ENCODE peak calls at places on chromosomes 16 and 17, in seven cellular contexts. O is H1, G is SK-N-SH, U is GM12891, N is K562, F is HepG2, A is GM12878. W is an unnamed sample.

GRCh38 chr16:58426095-58426494 is 33.8 kb downstream of the GINS3 start:
- DNase-seq in O (no peak), G (no peak), U (peak), N (no peak), F (no peak), A (peak), W (no peak)

GRCh38 chr17:39171933-39172332 is 6.0 kb upstream of the ARL5C start:
- DNase-seq in O (no peak), G (no peak), U (no peak), N (no peak), F (no peak), A (no peak), W (no peak)

GRCh38 chr16:1532081-1532760 is 1.2 kb upstream of the TMEM204 start:
- DNase-seq in O (no peak), G (no peak), U (no peak), N (no peak), F (no peak), A (no peak), W (no peak)

GRCh38 chr16:83929811-83930555 is 23.1 kb upstream of the OSGIN1 start:
- DNase-seq in O (no peak), G (peak), U (no peak), N (no peak), F (no peak), A (no peak), W (no peak)

GRCh38 chr16:59021751-59022150 is 287.6 kb upstream of the GOT2 start:
- DNase-seq in O (no peak), G (no peak), U (no peak), N (no peak), F (no peak), A (no peak), W (no peak)

GRCh38 chr17:38469875-38470274 is 41.6 kb downstream of the ARHGAP23 start:
- DNase-seq in O (no peak), G (no peak), U (no peak), N (peak), F (no peak), A (no peak), W (no peak)

GRCh38 chr16:82629441-82630027 is 2.8 kb downstream of the CDH13 start:
- DNase-seq in O (no peak), G (no peak), U (no peak), N (no peak), F (no peak), A (no peak), W (no peak)

GRCh38 chr16:17723735-17724134 is 253.0 kb upstream of the XYLT1 start:
- DNase-seq in O (no peak), G (no peak), U (no peak), N (no peak), F (no peak), A (no peak), W (no peak)

GRCh38 chr16:30767767-30768465 is 5.8 kb downstream of the RNF40 start:
- DNase-seq in O (no peak), G (no peak), U (no peak), N (no peak), F (no peak), A (no peak), W (no peak)

GRCh38 chr17:42544874-42545283 is 7.8 kb upstream of the HSD17B1 start:
- DNase-seq in O (no peak), G (no peak), U (no peak), N (no peak), F (peak), A (no peak), W (no peak)

GRCh38 chr16:12340151-12340733 is 363.7 kb downstream of the SNX29 start:
- DNase-seq in O (peak), G (no peak), U (no peak), N (peak), F (peak), A (no peak), W (no peak)

GRCh38 chr17:81528651-81529436 is 667 bp downstream of the FSCN2 start:
- DNase-seq in O (no peak), G (peak), U (no peak), N (no peak), F (no peak), A (no peak), W (no peak)

GRCh38 chr17:81526662-81527571 is 1.3 kb upstream of the FSCN2 start:
- DNase-seq in O (no peak), G (no peak), U (no peak), N (no peak), F (no peak), A (no peak), W (no peak)

GRCh38 chr17:81529437-81529803 is 1.2 kb downstream of the FSCN2 start:
- DNase-seq in O (no peak), G (no peak), U (no peak), N (no peak), F (no peak), A (no peak), W (no peak)

GRCh38 chr17:81527591-81528383 is at the start of gene FSCN2:
- DNase-seq in O (no peak), G (no peak), U (no peak), N (no peak), F (no peak), A (no peak), W (no peak)

GRCh38 chr17:81528384-81528650 is 140 bp downstream of the FSCN2 start:
- DNase-seq in O (no peak), G (no peak), U (no peak), N (no peak), F (no peak), A (no peak), W (no peak)
- TF ChIP-seq POLR2AphosphoS5 in O (no peak), G (no peak), U (no peak), N (no peak), F (no peak), A (no peak), W (no peak)

GRCh38 chr17:30548189-30548588 is 71.0 kb downstream of the GOSR1 start:
- DNase-seq in O (peak), G (no peak), U (no peak), N (no peak), F (no peak), A (no peak), W (no peak)
- TF ChIP-seq TAF1 in O (no peak), G (no peak), U (no peak), N (no peak), F (no peak), A (no peak), W (no peak)

DNA sequence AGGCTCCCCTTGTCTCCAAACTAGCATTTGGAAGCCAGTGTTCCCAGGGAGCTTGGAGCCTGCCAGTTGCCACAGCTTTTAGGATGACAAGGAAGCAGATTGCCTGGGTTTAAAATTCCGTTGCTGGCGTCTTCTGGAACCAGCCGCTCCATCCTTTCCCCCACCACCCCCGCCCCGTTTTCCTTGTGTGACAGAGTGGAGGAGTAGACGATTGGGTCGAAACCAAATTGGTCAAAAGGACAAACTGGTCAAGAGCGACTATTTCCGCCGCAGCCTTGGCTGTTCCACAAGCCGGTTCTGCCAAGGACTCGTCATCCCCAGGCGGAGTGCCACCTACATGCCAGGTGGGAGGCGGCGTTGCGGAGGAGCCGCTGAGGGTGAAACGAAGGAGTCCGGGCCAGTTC is 91.1 kb downstream of the RPA1 start:
- DNase-seq in O (no peak), G (no peak), U (no peak), N (no peak), F (no peak), A (no peak), W (no peak)
- TF ChIP-seq POLR2AphosphoS5 in O (no peak), G (no peak), U (no peak), N (no peak), F (no peak), A (no peak), W (no peak)

DNA sequence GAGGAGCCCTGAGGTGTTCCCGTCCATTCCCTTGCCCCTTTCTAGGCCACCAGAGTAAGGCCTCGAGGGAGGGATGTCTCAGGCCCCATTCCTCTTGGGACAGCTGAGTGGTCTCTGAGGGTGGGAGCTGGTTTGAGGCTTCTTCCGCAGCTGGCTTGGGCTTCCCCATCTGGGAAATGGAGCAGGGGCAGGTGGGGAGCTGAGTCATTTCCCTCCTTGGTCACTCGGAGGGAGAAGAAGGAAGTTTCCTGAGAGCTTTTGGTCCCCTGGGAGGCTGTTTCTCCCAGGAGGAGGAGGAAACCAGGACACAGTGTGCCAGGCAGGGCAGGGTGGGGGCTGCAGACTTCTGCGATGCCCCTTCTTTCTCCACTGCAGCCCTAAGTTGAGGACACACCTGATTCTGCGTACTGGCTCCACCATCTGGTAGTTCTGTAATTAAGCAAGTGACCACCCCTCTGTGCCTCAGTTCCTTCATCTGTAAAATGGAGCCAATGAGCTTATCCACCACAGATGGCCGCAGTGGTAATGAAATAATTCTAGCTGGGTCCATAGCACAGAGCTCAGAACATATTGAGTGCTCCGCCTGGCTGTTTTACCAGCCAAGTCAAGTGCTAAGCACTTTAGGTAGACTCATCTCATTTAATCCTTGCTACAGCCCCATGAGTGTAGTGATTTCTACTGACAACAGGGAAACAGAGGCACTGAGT is 1.5 kb upstream of the KCNJ12 start:
- DNase-seq in O (no peak), G (no peak), U (no peak), N (no peak), F (no peak), A (no peak), W (no peak)
- TF ChIP-seq TAF1 in O (no peak), G (no peak), U (no peak), N (no peak), F (no peak), A (no peak), W (no peak)

GRCh38 chr17:75773808-75774470 is 8.9 kb upstream of the GALK1 start:
- DNase-seq in O (peak), G (peak), U (no peak), N (no peak), F (no peak), A (no peak), W (no peak)

GRCh38 chr17:75774988-75775668 is 9.5 kb upstream of the UNK start:
- DNase-seq in O (peak), G (peak), U (no peak), N (no peak), F (no peak), A (no peak), W (no peak)

GRCh38 chr17:75771334-75772281 is 6.6 kb upstream of the GALK1 start:
- DNase-seq in O (no peak), G (no peak), U (no peak), N (no peak), F (peak), A (no peak), W (no peak)

GRCh38 chr17:75774471-75774987 is 9.5 kb upstream of the GALK1 start:
- DNase-seq in O (no peak), G (peak), U (no peak), N (no peak), F (no peak), A (no peak), W (no peak)

DNA sequence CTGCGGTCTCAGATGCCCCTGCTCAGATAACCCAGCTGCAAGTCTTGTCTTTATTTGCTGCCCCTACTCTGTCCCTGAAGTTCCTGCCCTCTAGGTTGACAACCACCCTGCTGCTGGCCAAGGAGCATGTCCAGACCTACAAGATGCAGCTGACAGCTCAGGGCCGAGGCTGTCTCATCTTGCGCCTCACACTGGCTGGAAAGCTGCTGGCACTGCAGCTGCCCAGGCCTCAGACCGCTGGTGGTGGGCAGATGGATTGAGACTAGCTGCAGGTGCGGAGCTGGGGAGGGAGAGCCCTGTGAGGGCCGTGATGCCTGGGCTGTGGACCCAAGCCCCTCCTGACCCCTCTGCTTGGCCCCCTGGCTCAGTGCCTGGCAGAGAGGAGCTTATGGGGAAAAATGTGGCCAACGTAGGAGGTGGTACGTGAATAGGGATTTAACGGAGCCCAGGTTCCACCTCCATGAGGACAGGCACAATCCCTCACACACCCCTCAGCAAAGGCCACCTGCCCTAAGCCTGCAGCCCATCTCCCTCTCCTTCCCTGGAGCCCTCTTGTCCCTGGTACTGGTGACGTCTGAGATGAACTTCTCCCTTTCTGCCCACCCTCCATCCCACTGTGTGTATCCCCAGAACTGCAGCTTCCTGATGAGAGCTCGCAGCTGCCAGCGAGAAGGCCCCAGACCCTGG is 8.3 kb upstream of the GALK1 start:
- DNase-seq in O (no peak), G (peak), U (no peak), N (no peak), F (no peak), A (no peak), W (no peak)
- TF ChIP-seq POLR2AphosphoS5 in O (no peak), G (no peak), U (no peak), N (no peak), F (no peak), A (peak), W (no peak)

DNA sequence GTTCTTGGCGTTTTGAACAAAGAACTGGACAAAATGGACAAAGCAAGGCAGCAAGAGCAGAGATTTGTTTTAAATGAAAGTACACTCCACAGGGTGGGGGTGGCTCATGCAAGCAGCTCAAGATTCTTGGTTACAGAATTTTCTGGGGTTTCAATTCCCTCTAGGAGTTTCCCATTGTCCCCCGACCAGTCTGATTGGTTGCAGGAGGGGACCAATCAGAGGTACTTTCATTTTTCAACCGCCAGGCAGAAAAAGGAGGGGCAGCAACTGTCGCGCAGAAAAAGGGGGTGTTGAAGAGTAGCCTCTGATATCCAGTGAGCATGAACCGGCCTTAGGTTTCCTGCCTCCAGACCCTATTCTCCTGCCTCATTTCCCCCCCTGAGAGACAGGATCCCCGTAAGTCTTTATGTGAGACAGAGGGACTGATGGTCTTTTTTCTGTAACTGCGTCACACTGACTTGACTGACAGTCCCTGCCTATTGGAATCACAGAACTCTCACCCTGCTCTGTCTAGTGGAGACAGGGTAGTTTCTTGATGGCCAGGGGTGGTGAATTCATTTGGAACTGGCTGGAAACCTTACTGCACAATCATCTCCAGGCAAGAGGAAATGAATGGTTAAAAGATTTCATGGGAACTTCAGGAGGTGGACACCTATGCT is 59.4 kb upstream of the ALOX12 start:
- DNase-seq in O (no peak), G (peak), U (no peak), N (no peak), F (no peak), A (no peak), W (peak)
- TF ChIP-seq TAF1 in O (no peak), G (no peak), U (no peak), N (no peak), F (no peak), A (no peak), W (no peak)

GRCh38 chr17:63685021-63685420 is 14.9 kb downstream of the LIMD2 start:
- DNase-seq in O (no peak), G (no peak), U (no peak), N (no peak), F (no peak), A (no peak), W (no peak)
- TF ChIP-seq POLR2AphosphoS5 in O (no peak), G (no peak), U (no peak), N (no peak), F (no peak), A (no peak), W (no peak)

GRCh38 chr16:27823438-27823820 is 240.1 kb downstream of the GSG1L start:
- DNase-seq in O (no peak), G (no peak), U (no peak), N (no peak), F (no peak), A (no peak), W (no peak)
- TF ChIP-seq TAF1 in O (no peak), G (no peak), U (no peak), N (no peak), F (no peak), A (no peak), W (no peak)

GRCh38 chr17:2218426-2218825 is 85.2 kb downstream of the SMG6 start:
- DNase-seq in O (no peak), G (no peak), U (no peak), N (no peak), F (no peak), A (no peak), W (no peak)
- TF ChIP-seq POLR2AphosphoS5 in O (no peak), G (no peak), U (no peak), N (no peak), F (no peak), A (no peak), W (no peak)

GRCh38 chr17:75440738-75441448 is 15.5 kb upstream of the TMEM94 start:
- DNase-seq in O (no peak), G (no peak), U (no peak), N (no peak), F (no peak), A (no peak), W (no peak)
- TF ChIP-seq TAF1 in O (no peak), G (no peak), U (no peak), N (no peak), F (no peak), A (no peak), W (no peak)